ENCODE peak calls at places on chromosomes 12 and 14, in seven cellular contexts. W is Caco-2; E is kidney; M is CD4-positive, CD25-positive, alpha-beta regulatory T cell; Q is fibroblast of the aortic adventitia; N is Panc1; C is bronchial epithelial cell. T is an unnamed sample.

GRCh38 chr12:50234347-50234746 is 49.0 kb downstream of the LIMA1 start:
- DNase-seq in W (no peak), E (no peak), M (peak), Q (peak), N (no peak), C (peak), T (peak)

GRCh38 chr12:91506461-91506860 is 323.8 kb upstream of the DCN start:
- DNase-seq in W (no peak), E (no peak), M (no peak), Q (peak), N (no peak), C (no peak), T (no peak)

GRCh38 chr12:46358791-46359666 is 13.5 kb downstream of the SLC38A2 start:
- DNase-seq in W (no peak), E (no peak), M (no peak), Q (peak), N (no peak), C (no peak), T (peak)

GRCh38 chr12:32100361-32100760 is 6.3 kb upstream of the BICD1 start:
- DNase-seq in W (no peak), E (no peak), M (no peak), Q (no peak), N (no peak), C (no peak), T (no peak)

GRCh38 chr14:54001189-54001878 is 44.7 kb upstream of the BMP4 start:
- DNase-seq in W (peak), E (no peak), M (no peak), Q (no peak), N (no peak), C (peak), T (no peak)

GRCh38 chr12:86801439-86801838 is 545.2 kb upstream of the MGAT4C start:
- DNase-seq in W (no peak), E (no peak), M (no peak), Q (no peak), N (no peak), C (peak), T (no peak)

GRCh38 chr12:98533723-98534251 is 18.4 kb downstream of the TMPO start:
- DNase-seq in W (peak), E (no peak), M (no peak), Q (peak), N (no peak), C (no peak), T (peak)

GRCh38 chr12:109560867-109561710 is 12.2 kb downstream of the MMAB start:
- DNase-seq in W (no peak), E (no peak), M (no peak), Q (no peak), N (no peak), C (no peak), T (no peak)

DNA sequence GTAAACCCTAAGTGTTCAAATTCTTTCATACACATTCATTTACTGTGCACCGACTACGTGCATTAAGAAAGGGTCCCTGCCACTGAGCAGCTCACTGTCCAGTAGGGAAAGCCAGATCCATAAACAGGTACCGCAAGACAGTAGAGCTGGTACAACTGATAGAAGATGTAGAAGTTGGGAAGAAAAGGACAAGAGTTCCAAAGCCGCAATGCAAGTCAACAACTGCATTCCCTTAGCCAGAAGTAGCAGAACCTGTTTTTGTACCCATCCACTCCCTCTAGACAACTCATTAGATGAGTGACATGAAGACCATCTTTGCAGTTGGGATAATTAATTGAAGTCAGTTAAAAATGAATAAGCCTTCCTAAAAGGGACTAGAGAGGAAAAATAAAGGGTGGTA is 1.3 kb downstream of the SENP1 start:
- DNase-seq in W (peak), E (no peak), M (no peak), Q (no peak), N (no peak), C (peak), T (no peak)
- H3K4me3 ChIP-seq in W (peak), E (peak), M (peak), Q (peak), N (peak), C (peak), T (peak)

GRCh38 chr12:131383291-131383690 is 327.6 kb upstream of the SFSWAP start:
- DNase-seq in W (no peak), E (no peak), M (no peak), Q (no peak), N (no peak), C (no peak), T (no peak)

GRCh38 chr12:131380220-131380957 is 330.5 kb upstream of the SFSWAP start:
- DNase-seq in W (no peak), E (peak), M (no peak), Q (no peak), N (no peak), C (no peak), T (no peak)

GRCh38 chr12:131380961-131381705 is 329.8 kb upstream of the SFSWAP start:
- DNase-seq in W (no peak), E (peak), M (no peak), Q (no peak), N (no peak), C (no peak), T (no peak)

GRCh38 chr12:131383741-131384543 is 326.9 kb upstream of the SFSWAP start:
- DNase-seq in W (no peak), E (peak), M (no peak), Q (no peak), N (no peak), C (no peak), T (no peak)

DNA sequence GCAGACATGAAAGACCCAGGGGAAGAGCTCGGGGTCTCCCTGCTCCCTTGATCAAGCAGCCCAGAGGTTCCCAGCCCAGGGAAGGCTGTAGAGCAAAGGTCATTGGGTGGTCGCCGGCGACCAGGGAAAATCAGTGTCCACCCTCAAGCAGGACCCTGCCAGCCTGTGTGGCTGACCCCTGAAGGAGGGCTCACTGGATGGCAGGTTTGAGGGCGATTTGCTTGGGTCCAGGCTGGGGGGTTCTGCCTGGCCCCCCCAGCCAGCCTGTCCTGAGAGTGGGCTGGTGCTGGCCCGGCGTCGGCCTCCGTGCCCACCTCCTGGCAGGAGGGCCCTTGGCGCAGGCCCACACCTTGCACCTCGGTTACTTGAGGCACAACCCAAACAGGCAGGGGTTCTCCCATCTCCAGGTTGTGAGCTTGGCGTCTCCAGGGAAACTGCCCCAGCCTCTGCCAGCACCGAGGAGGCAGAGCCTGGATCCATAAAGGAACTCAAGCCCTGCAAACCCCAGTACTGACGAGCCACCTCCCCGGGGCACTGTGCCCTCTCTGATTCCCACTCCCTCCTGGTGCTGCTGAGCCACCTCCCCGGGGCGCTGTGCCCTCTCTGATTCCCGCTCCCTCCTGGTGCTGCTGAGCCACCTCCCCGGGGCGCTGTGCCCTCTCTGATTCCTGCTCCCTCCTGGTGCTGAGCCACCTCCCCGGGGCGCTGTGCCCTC is 329.0 kb upstream of the SFSWAP start:
- DNase-seq in W (no peak), E (peak), M (no peak), Q (no peak), N (no peak), C (no peak), T (no peak)
- H3K4me3 ChIP-seq in W (no peak), E (no peak), M (no peak), Q (no peak), N (no peak), C (no peak), T (no peak)

GRCh38 chr12:54005853-54006699 is 2.7 kb upstream of the HOXC8 start:
- DNase-seq in W (peak), E (peak), M (peak), Q (peak), N (no peak), C (peak), T (peak)
- H3K4me3 ChIP-seq in W (peak), E (peak), M (peak), Q (no peak), N (peak), C (peak), T (no peak)

GRCh38 chr14:22565391-22565945 is 23.6 kb downstream of the DAD1 start:
- DNase-seq in W (no peak), E (no peak), M (peak), Q (no peak), N (no peak), C (no peak), T (no peak)

GRCh38 chr14:22561661-22562579 is 27.1 kb downstream of the DAD1 start:
- DNase-seq in W (peak), E (no peak), M (peak), Q (no peak), N (no peak), C (no peak), T (no peak)

GRCh38 chr14:22561366-22561660 is 27.7 kb downstream of the DAD1 start:
- DNase-seq in W (no peak), E (no peak), M (no peak), Q (no peak), N (no peak), C (no peak), T (no peak)

GRCh38 chr14:22564463-22564862 is 24.6 kb downstream of the DAD1 start:
- DNase-seq in W (no peak), E (no peak), M (peak), Q (no peak), N (no peak), C (no peak), T (no peak)

DNA sequence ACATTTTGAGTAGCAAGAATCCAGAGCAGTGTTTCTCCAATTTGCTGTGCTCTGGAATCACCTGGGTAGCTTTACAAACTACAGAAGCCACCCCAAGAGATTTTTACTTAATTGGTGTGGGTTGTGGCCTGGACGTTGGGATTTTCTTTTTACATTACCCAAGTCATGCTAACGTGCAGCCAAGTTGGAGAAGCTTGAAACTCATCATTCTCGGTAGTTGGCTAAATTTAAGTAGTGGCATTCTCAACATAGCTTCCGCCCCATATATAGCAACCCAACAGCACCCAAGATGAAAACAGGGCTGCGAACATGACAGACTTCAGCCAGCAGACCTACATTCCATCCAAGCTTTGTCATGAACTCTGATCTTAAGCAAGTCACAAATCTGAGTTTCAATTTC is 25.0 kb downstream of the DAD1 start:
- DNase-seq in W (no peak), E (no peak), M (peak), Q (no peak), N (no peak), C (no peak), T (no peak)
- H3K4me3 ChIP-seq in W (no peak), E (peak), M (peak), Q (no peak), N (no peak), C (no peak), T (no peak)